ENCODE peak calls at places on chromosomes 4 and X, in nine cellular contexts. One of them, this sample, is unnamed.

GRCh38 chrX:28639502-28639901 is 52.3 kb downstream of the IL1RAPL1 start:
- DNase-seq in mesothelial cell of epicardium: no peak
- DNase-seq in cardiac fibroblast: no peak
- DNase-seq in foreskin keratinocyte: no peak
- DNase-seq in Calu3: no peak
- DNase-seq in activated B cell treated with CpG ODN at 0.5 μM for 24 hours: no peak
- DNase-seq in psoas muscle: no peak
- DNase-seq in tibial nerve: no peak
- DNase-seq in upper lobe of right lung: no peak
- DNase-seq in this sample: no peak

GRCh38 chrX:884091-884490 is 253.5 kb downstream of the SHOX start:
- DNase-seq in mesothelial cell of epicardium: no peak
- DNase-seq in cardiac fibroblast: no peak
- DNase-seq in foreskin keratinocyte: no peak
- DNase-seq in Calu3: no peak
- DNase-seq in activated B cell treated with CpG ODN at 0.5 μM for 24 hours: no peak
- DNase-seq in psoas muscle: no peak
- DNase-seq in tibial nerve: no peak
- DNase-seq in upper lobe of right lung: no peak
- DNase-seq in this sample: no peak

GRCh38 chr4:101065346-101065745 is 282.0 kb downstream of the PPP3CA start:
- DNase-seq in mesothelial cell of epicardium: no peak
- DNase-seq in cardiac fibroblast: no peak
- DNase-seq in foreskin keratinocyte: no peak
- DNase-seq in Calu3: no peak
- DNase-seq in activated B cell treated with CpG ODN at 0.5 μM for 24 hours: no peak
- DNase-seq in psoas muscle: no peak
- DNase-seq in tibial nerve: no peak
- DNase-seq in upper lobe of right lung: no peak
- DNase-seq in this sample: no peak

GRCh38 chr4:3346146-3346545 is 53.3 kb downstream of the RGS12 start:
- DNase-seq in mesothelial cell of epicardium: no peak
- DNase-seq in cardiac fibroblast: peak
- DNase-seq in foreskin keratinocyte: peak
- DNase-seq in Calu3: peak
- DNase-seq in activated B cell treated with CpG ODN at 0.5 μM for 24 hours: no peak
- DNase-seq in psoas muscle: no peak
- DNase-seq in tibial nerve: no peak
- DNase-seq in upper lobe of right lung: no peak
- DNase-seq in this sample: no peak

GRCh38 chr4:30256105-30256828 is 463.9 kb upstream of the PCDH7 start:
- DNase-seq in mesothelial cell of epicardium: no peak
- DNase-seq in cardiac fibroblast: no peak
- DNase-seq in foreskin keratinocyte: peak
- DNase-seq in Calu3: no peak
- DNase-seq in activated B cell treated with CpG ODN at 0.5 μM for 24 hours: no peak
- DNase-seq in psoas muscle: no peak
- DNase-seq in tibial nerve: no peak
- DNase-seq in upper lobe of right lung: no peak
- DNase-seq in this sample: no peak

GRCh38 chr4:184383497-184384055 is 90.8 kb downstream of the IRF2 start:
- DNase-seq in mesothelial cell of epicardium: no peak
- DNase-seq in cardiac fibroblast: peak
- DNase-seq in foreskin keratinocyte: peak
- DNase-seq in Calu3: peak
- DNase-seq in activated B cell treated with CpG ODN at 0.5 μM for 24 hours: no peak
- DNase-seq in psoas muscle: peak
- DNase-seq in tibial nerve: no peak
- DNase-seq in upper lobe of right lung: no peak
- DNase-seq in this sample: no peak

GRCh38 chr4:40564815-40565505 is 64.7 kb downstream of the RBM47 start:
- DNase-seq in mesothelial cell of epicardium: no peak
- DNase-seq in cardiac fibroblast: no peak
- DNase-seq in foreskin keratinocyte: no peak
- DNase-seq in Calu3: no peak
- DNase-seq in activated B cell treated with CpG ODN at 0.5 μM for 24 hours: no peak
- DNase-seq in psoas muscle: no peak
- DNase-seq in tibial nerve: no peak
- DNase-seq in upper lobe of right lung: no peak
- DNase-seq in this sample: no peak

GRCh38 chrX:116204947-116205346 is 34.4 kb downstream of the AGTR2 start:
- DNase-seq in mesothelial cell of epicardium: no peak
- DNase-seq in cardiac fibroblast: peak
- DNase-seq in foreskin keratinocyte: peak
- DNase-seq in Calu3: peak
- DNase-seq in activated B cell treated with CpG ODN at 0.5 μM for 24 hours: no peak
- DNase-seq in psoas muscle: no peak
- DNase-seq in tibial nerve: no peak
- DNase-seq in upper lobe of right lung: no peak
- DNase-seq in this sample: no peak

GRCh38 chr4:37471971-37472370 is 214.2 kb downstream of the RELL1 start:
- DNase-seq in mesothelial cell of epicardium: no peak
- DNase-seq in cardiac fibroblast: no peak
- DNase-seq in foreskin keratinocyte: peak
- DNase-seq in Calu3: peak
- DNase-seq in activated B cell treated with CpG ODN at 0.5 μM for 24 hours: no peak
- DNase-seq in psoas muscle: no peak
- DNase-seq in tibial nerve: no peak
- DNase-seq in upper lobe of right lung: peak
- DNase-seq in this sample: no peak

GRCh38 chr4:87465739-87466366 is 43.5 kb downstream of the NUDT9 start:
- DNase-seq in mesothelial cell of epicardium: no peak
- DNase-seq in cardiac fibroblast: peak
- DNase-seq in foreskin keratinocyte: peak
- DNase-seq in Calu3: peak
- DNase-seq in activated B cell treated with CpG ODN at 0.5 μM for 24 hours: no peak
- DNase-seq in psoas muscle: no peak
- DNase-seq in tibial nerve: no peak
- DNase-seq in upper lobe of right lung: no peak
- DNase-seq in this sample: no peak

GRCh38 chr4:4559596-4559995 is 17.7 kb upstream of the STX18 start:
- DNase-seq in mesothelial cell of epicardium: no peak
- DNase-seq in cardiac fibroblast: peak
- DNase-seq in foreskin keratinocyte: no peak
- DNase-seq in Calu3: peak
- DNase-seq in activated B cell treated with CpG ODN at 0.5 μM for 24 hours: no peak
- DNase-seq in psoas muscle: no peak
- DNase-seq in tibial nerve: no peak
- DNase-seq in upper lobe of right lung: no peak
- DNase-seq in this sample: no peak

GRCh38 chrX:37603938-37604409 is 32.5 kb downstream of the LANCL3 start:
- DNase-seq in mesothelial cell of epicardium: no peak
- DNase-seq in cardiac fibroblast: no peak
- DNase-seq in foreskin keratinocyte: no peak
- DNase-seq in Calu3: no peak
- DNase-seq in activated B cell treated with CpG ODN at 0.5 μM for 24 hours: no peak
- DNase-seq in psoas muscle: no peak
- DNase-seq in tibial nerve: no peak
- DNase-seq in upper lobe of right lung: peak
- DNase-seq in this sample: no peak

GRCh38 chr4:154660052-154660451 is 47.6 kb upstream of the FGG start:
- DNase-seq in mesothelial cell of epicardium: no peak
- DNase-seq in cardiac fibroblast: peak
- DNase-seq in foreskin keratinocyte: no peak
- DNase-seq in Calu3: no peak
- DNase-seq in activated B cell treated with CpG ODN at 0.5 μM for 24 hours: no peak
- DNase-seq in psoas muscle: no peak
- DNase-seq in tibial nerve: no peak
- DNase-seq in upper lobe of right lung: no peak
- DNase-seq in this sample: no peak

GRCh38 chr4:157291071-157291470 is 70.5 kb downstream of the GRIA2 start:
- DNase-seq in mesothelial cell of epicardium: no peak
- DNase-seq in cardiac fibroblast: no peak
- DNase-seq in foreskin keratinocyte: no peak
- DNase-seq in Calu3: no peak
- DNase-seq in activated B cell treated with CpG ODN at 0.5 μM for 24 hours: no peak
- DNase-seq in psoas muscle: no peak
- DNase-seq in tibial nerve: no peak
- DNase-seq in upper lobe of right lung: no peak
- DNase-seq in this sample: no peak

GRCh38 chr4:62709618-62710252 is 1509.6 kb downstream of the ADGRL3 start:
- DNase-seq in mesothelial cell of epicardium: no peak
- DNase-seq in cardiac fibroblast: peak
- DNase-seq in foreskin keratinocyte: peak
- DNase-seq in Calu3: peak
- DNase-seq in activated B cell treated with CpG ODN at 0.5 μM for 24 hours: no peak
- DNase-seq in psoas muscle: no peak
- DNase-seq in tibial nerve: no peak
- DNase-seq in upper lobe of right lung: no peak
- DNase-seq in this sample: no peak
- TF ChIP-seq CTCF in mesothelial cell of epicardium: peak
- TF ChIP-seq CTCF in cardiac fibroblast: peak
- TF ChIP-seq CTCF in foreskin keratinocyte: peak
- TF ChIP-seq CTCF in Calu3: peak
- TF ChIP-seq CTCF in activated B cell treated with CpG ODN at 0.5 μM for 24 hours: no peak
- TF ChIP-seq CTCF in psoas muscle: peak
- TF ChIP-seq CTCF in tibial nerve: no peak
- TF ChIP-seq CTCF in upper lobe of right lung: peak
- TF ChIP-seq CTCF in this sample: no peak

DNA sequence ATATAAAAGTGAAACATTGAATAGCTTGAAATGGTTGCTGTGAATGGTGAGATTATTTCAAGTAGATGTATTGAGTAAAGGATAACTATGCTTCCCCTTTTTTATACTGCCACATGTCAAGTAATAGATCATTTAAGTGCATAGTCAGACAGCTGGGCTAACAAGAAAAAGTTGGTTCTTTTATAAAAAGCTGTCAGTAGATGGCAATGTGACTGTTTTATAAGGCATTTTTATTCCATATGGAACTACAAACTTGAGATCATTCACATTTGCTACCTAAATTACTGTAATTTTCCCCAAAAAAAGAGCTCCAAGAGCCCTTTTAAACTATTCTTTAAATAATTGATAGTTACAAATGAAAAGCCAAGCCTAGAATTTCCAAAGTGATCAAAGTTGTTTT is 831.0 kb downstream of the C4orf33 start:
- DNase-seq in mesothelial cell of epicardium: no peak
- DNase-seq in cardiac fibroblast: peak
- DNase-seq in foreskin keratinocyte: peak
- DNase-seq in Calu3: no peak
- DNase-seq in activated B cell treated with CpG ODN at 0.5 μM for 24 hours: no peak
- DNase-seq in psoas muscle: no peak
- DNase-seq in tibial nerve: no peak
- DNase-seq in upper lobe of right lung: no peak
- DNase-seq in this sample: no peak
- TF ChIP-seq CTCF in mesothelial cell of epicardium: no peak
- TF ChIP-seq CTCF in cardiac fibroblast: no peak
- TF ChIP-seq CTCF in foreskin keratinocyte: peak
- TF ChIP-seq CTCF in Calu3: no peak
- TF ChIP-seq CTCF in activated B cell treated with CpG ODN at 0.5 μM for 24 hours: no peak
- TF ChIP-seq CTCF in psoas muscle: no peak
- TF ChIP-seq CTCF in tibial nerve: no peak
- TF ChIP-seq CTCF in upper lobe of right lung: no peak
- TF ChIP-seq CTCF in this sample: no peak

GRCh38 chr4:112431158-112431557 is 84.8 kb downstream of the NEUROG2 start:
- DNase-seq in mesothelial cell of epicardium: no peak
- DNase-seq in cardiac fibroblast: no peak
- DNase-seq in foreskin keratinocyte: no peak
- DNase-seq in Calu3: no peak
- DNase-seq in activated B cell treated with CpG ODN at 0.5 μM for 24 hours: no peak
- DNase-seq in psoas muscle: no peak
- DNase-seq in tibial nerve: no peak
- DNase-seq in upper lobe of right lung: no peak
- DNase-seq in this sample: no peak
- TF ChIP-seq CTCF in mesothelial cell of epicardium: no peak
- TF ChIP-seq CTCF in cardiac fibroblast: no peak
- TF ChIP-seq CTCF in foreskin keratinocyte: no peak
- TF ChIP-seq CTCF in Calu3: no peak
- TF ChIP-seq CTCF in activated B cell treated with CpG ODN at 0.5 μM for 24 hours: no peak
- TF ChIP-seq CTCF in psoas muscle: no peak
- TF ChIP-seq CTCF in tibial nerve: no peak
- TF ChIP-seq CTCF in upper lobe of right lung: no peak
- TF ChIP-seq CTCF in this sample: no peak

GRCh38 chrX:10636337-10636736 is 16.0 kb upstream of the MID1 start:
- DNase-seq in mesothelial cell of epicardium: no peak
- DNase-seq in cardiac fibroblast: peak
- DNase-seq in foreskin keratinocyte: peak
- DNase-seq in Calu3: peak
- DNase-seq in activated B cell treated with CpG ODN at 0.5 μM for 24 hours: no peak
- DNase-seq in psoas muscle: no peak
- DNase-seq in tibial nerve: no peak
- DNase-seq in upper lobe of right lung: no peak
- DNase-seq in this sample: no peak
- TF ChIP-seq CTCF in mesothelial cell of epicardium: no peak
- TF ChIP-seq CTCF in cardiac fibroblast: peak
- TF ChIP-seq CTCF in foreskin keratinocyte: peak
- TF ChIP-seq CTCF in Calu3: peak
- TF ChIP-seq CTCF in activated B cell treated with CpG ODN at 0.5 μM for 24 hours: no peak
- TF ChIP-seq CTCF in psoas muscle: peak
- TF ChIP-seq CTCF in tibial nerve: peak
- TF ChIP-seq CTCF in upper lobe of right lung: peak
- TF ChIP-seq CTCF in this sample: no peak

GRCh38 chr4:47118192-47118879 is 87.0 kb downstream of the GABRB1 start:
- DNase-seq in mesothelial cell of epicardium: no peak
- DNase-seq in cardiac fibroblast: peak
- DNase-seq in foreskin keratinocyte: no peak
- DNase-seq in Calu3: no peak
- DNase-seq in activated B cell treated with CpG ODN at 0.5 μM for 24 hours: no peak
- DNase-seq in psoas muscle: no peak
- DNase-seq in tibial nerve: no peak
- DNase-seq in upper lobe of right lung: no peak
- DNase-seq in this sample: no peak

GRCh38 chr4:47122592-47123291 is 91.4 kb downstream of the GABRB1 start:
- DNase-seq in mesothelial cell of epicardium: no peak
- DNase-seq in cardiac fibroblast: peak
- DNase-seq in foreskin keratinocyte: peak
- DNase-seq in Calu3: peak
- DNase-seq in activated B cell treated with CpG ODN at 0.5 μM for 24 hours: no peak
- DNase-seq in psoas muscle: no peak
- DNase-seq in tibial nerve: no peak
- DNase-seq in upper lobe of right lung: no peak
- DNase-seq in this sample: no peak

DNA sequence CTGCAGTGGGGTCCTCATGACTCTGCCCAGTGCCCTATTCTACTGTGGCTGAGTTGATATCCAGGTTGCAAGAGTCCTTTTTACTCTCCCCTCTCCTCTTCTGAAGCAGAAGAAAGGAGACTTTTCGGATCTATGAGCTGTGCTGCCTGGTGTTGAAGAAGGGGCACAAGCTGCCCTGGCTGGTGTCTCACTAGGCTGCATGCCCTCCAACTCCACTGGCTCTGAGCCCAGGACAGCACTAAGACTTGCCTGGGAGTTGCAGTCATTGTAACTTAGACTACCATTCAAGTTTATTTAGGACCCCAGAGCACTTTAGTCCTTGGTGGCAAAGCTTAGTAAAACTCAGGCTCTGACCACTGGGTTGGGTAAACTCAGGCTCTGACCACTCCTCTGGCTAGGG is 89.4 kb downstream of the GABRB1 start:
- DNase-seq in mesothelial cell of epicardium: no peak
- DNase-seq in cardiac fibroblast: no peak
- DNase-seq in foreskin keratinocyte: no peak
- DNase-seq in Calu3: no peak
- DNase-seq in activated B cell treated with CpG ODN at 0.5 μM for 24 hours: no peak
- DNase-seq in psoas muscle: no peak
- DNase-seq in tibial nerve: no peak
- DNase-seq in upper lobe of right lung: no peak
- DNase-seq in this sample: no peak
- TF ChIP-seq CTCF in mesothelial cell of epicardium: no peak
- TF ChIP-seq CTCF in cardiac fibroblast: no peak
- TF ChIP-seq CTCF in foreskin keratinocyte: no peak
- TF ChIP-seq CTCF in Calu3: no peak
- TF ChIP-seq CTCF in activated B cell treated with CpG ODN at 0.5 μM for 24 hours: no peak
- TF ChIP-seq CTCF in psoas muscle: no peak
- TF ChIP-seq CTCF in tibial nerve: no peak
- TF ChIP-seq CTCF in upper lobe of right lung: no peak
- TF ChIP-seq CTCF in this sample: no peak

GRCh38 chrX:40173662-40174593 is 76.2 kb upstream of the BCOR start:
- DNase-seq in mesothelial cell of epicardium: no peak
- DNase-seq in cardiac fibroblast: no peak
- DNase-seq in foreskin keratinocyte: no peak
- DNase-seq in Calu3: peak
- DNase-seq in activated B cell treated with CpG ODN at 0.5 μM for 24 hours: peak
- DNase-seq in psoas muscle: peak
- DNase-seq in tibial nerve: no peak
- DNase-seq in upper lobe of right lung: peak
- DNase-seq in this sample: no peak
- TF ChIP-seq CTCF in mesothelial cell of epicardium: no peak
- TF ChIP-seq CTCF in cardiac fibroblast: no peak
- TF ChIP-seq CTCF in foreskin keratinocyte: peak
- TF ChIP-seq CTCF in Calu3: no peak
- TF ChIP-seq CTCF in activated B cell treated with CpG ODN at 0.5 μM for 24 hours: no peak
- TF ChIP-seq CTCF in psoas muscle: no peak
- TF ChIP-seq CTCF in tibial nerve: no peak
- TF ChIP-seq CTCF in upper lobe of right lung: no peak
- TF ChIP-seq CTCF in this sample: no peak

This sample was measured in CD4-positive, alpha-beta T cell.